ENCODE peak calls at places on chromosomes 12 and 14, in nine cellular contexts. W is HFF-Myc, K is astrocyte of the spinal cord, R is AG10803, V is breast epithelium, B is upper lobe of right lung, H is left lung, F is fibroblast of mammary gland, Z is vagina. C is an unnamed sample.
A peak's percentile ranks its signal among the peaks of the same experiment; 100 is the strongest.

GRCh38 chr14:79134346-79134745 is 964.2 kb downstream of the NRXN3 start:
- DNase-seq in K (no peak), V (no peak), H (no peak), W (no peak), F (no peak), B (no peak), Z (no peak), R (no peak), C (no peak)

GRCh38 chr12:77746108-77746507 is 84.6 kb upstream of the NAV3 start:
- DNase-seq in W (peak; percentile 60), K (peak; percentile 43), F (peak; percentile 26), Z (no peak), B (no peak), R (peak; percentile 36), H (no peak), V (no peak), C (no peak)

GRCh38 chr12:131391399-131391798 is 319.5 kb upstream of the SFSWAP start:
- DNase-seq in H (no peak), Z (no peak), F (no peak), V (no peak), K (no peak), B (peak; percentile 62), W (no peak), R (no peak), C (no peak)

GRCh38 chr14:69232388-69232787 is 27.6 kb upstream of the GALNT16 start:
- DNase-seq in W (no peak), B (no peak), Z (no peak), R (no peak), H (no peak), F (no peak), K (no peak), V (no peak), C (no peak)

GRCh38 chr14:26856832-26857508 is 259.1 kb upstream of the NOVA1 start:
- DNase-seq in V (no peak), R (peak; percentile 28), B (no peak), F (no peak), W (no peak), H (no peak), K (no peak), Z (no peak), C (no peak)

GRCh38 chr14:92922883-92923743 is at the start of gene CHGA:
- DNase-seq in W (no peak), B (peak; percentile 76), K (peak; percentile 20), H (peak; percentile 51), Z (no peak), V (peak; percentile 60), R (peak; percentile 18), F (peak; percentile 29), C (peak; percentile 65)

GRCh38 chr12:69240625-69240984 is 1.2 kb downstream of the CPSF6 start:
- DNase-seq in Z (no peak), F (peak; percentile 20), K (no peak), W (no peak), V (no peak), H (no peak), B (no peak), R (no peak), C (no peak)

GRCh38 chr14:61177279-61178225 is 103.6 kb downstream of the TMEM30B start:
- DNase-seq in W (no peak), K (no peak), B (no peak), H (no peak), V (no peak), R (peak; percentile 49), Z (no peak), F (no peak), C (no peak)

GRCh38 chr14:24880689-24881088 is 169.3 kb downstream of the STXBP6 start:
- DNase-seq in W (no peak), V (no peak), F (peak; percentile 36), Z (no peak), H (no peak), B (no peak), R (no peak), K (no peak), C (no peak)

DNA sequence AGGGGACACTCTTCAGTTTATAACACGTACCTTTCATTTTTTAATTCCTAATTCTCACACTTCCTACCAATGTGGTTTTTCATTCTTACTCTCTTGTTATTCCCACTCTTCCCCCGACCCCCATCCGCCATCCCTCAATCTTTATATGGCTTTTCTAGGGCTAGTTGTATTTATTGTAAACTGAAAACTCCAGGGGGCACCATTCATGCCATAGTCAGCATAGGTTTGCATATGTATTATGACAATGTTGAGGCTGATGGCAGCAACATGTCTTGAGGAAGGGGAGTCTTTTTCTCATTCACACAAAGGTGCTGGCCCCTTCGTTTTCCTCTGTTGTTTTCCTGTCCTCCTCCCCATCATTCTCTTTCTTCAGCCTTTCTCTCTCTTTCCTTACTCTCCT is 27.7 kb upstream of the LTA4H start:
- DNase-seq in V (no peak), Z (no peak), F (peak; percentile 57), H (no peak), K (peak; percentile 39), W (no peak), B (no peak), R (peak; percentile 25), C (no peak)
- TF ChIP-seq CTCF in V (no peak), Z (no peak), F (peak; percentile 37), H (no peak), K (peak; percentile 10), W (no peak), B (no peak), R (peak; percentile 27), C (no peak)

DNA sequence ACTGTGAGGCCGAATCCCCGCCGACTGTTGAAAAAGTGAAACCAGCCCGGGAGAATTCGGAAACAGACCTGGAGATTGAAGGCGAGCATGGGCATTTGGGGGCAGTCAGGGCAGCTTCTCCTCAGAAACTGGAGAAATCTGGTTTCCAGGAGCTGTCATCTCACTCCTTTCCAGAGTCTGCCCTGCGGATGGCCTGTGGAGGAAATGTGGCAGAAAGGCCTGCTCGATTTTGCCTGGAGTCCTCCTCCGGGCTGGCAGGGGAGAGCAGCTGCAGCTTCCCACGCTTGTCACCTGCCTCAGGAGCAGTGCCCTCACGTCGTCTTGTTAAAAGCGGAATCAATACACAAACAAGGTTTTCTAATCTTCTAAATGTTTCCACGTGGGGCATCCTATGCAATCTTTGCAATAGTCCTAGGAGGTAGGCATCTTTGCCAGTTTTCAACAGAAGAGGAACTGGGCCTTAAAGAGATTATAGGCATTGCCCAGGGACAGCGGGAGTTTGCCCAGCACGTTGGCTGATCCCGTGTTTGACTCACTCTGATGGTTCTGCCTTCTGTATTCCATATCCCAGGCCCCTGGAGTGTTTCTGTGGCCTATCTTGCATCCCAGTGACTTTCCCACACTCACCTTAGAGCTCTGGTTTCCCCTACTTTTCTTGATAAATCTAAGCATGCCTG is 2.3 kb downstream of the LRRC74A start:
- DNase-seq in R (no peak), K (no peak), W (no peak), Z (no peak), B (no peak), H (no peak), V (no peak), F (no peak), C (no peak)
- H3K4me3 ChIP-seq in R (peak overlapping the region; percentile 35), K (no peak overlapping the region), W (no peak overlapping the region), Z (peak overlapping the region; percentile 40), B (peak overlapping the region; percentile 26), H (no peak overlapping the region), V (peak overlapping the region; percentile 25), F (no peak overlapping the region), C (peak overlapping the region; percentile 28)

GRCh38 chr12:50222275-50222783 is 55.2 kb upstream of the CERS5 start:
- DNase-seq in V (no peak), K (peak; percentile 91), Z (peak; percentile 91), F (peak; percentile 91), H (peak; percentile 51), W (peak; percentile 89), B (no peak), R (peak; percentile 94), C (no peak)
- TF ChIP-seq CTCF in V (peak; percentile 29), K (peak; percentile 50), Z (no peak), F (peak; percentile 48), H (no peak), W (peak; percentile 33), B (peak; percentile 23), R (peak; percentile 57), C (peak; percentile 23)

GRCh38 chr12:120196363-120196762 is 1.8 kb upstream of the GCN1 start:
- DNase-seq in Z (no peak), B (no peak), W (no peak), R (no peak), H (no peak), K (no peak), V (no peak), F (peak; percentile 47), C (no peak)
- H3K4me3 ChIP-seq in Z (no peak overlapping the region), B (no peak overlapping the region), W (peak overlapping the region; percentile 96), R (no peak overlapping the region), H (no peak overlapping the region), K (no peak overlapping the region), V (no peak overlapping the region), F (no peak overlapping the region), C (no peak overlapping the region)

GRCh38 chr12:65875635-65876034 is 51.4 kb downstream of the HMGA2 start:
- DNase-seq in R (peak; percentile 39), K (peak; percentile 79), H (no peak), B (no peak), V (no peak), Z (no peak), F (no peak), W (no peak), C (no peak)

GRCh38 chr12:65877836-65878235 is 53.6 kb downstream of the HMGA2 start:
- DNase-seq in V (no peak), R (no peak), F (no peak), B (no peak), W (no peak), H (no peak), Z (no peak), K (no peak), C (no peak)

GRCh38 chr12:65879878-65880277 is 55.6 kb downstream of the HMGA2 start:
- DNase-seq in K (peak; percentile 94), H (no peak), V (no peak), Z (no peak), W (no peak), R (peak; percentile 93), F (peak; percentile 88), B (no peak), C (no peak)

GRCh38 chr12:65876898-65877721 is 52.8 kb downstream of the HMGA2 start:
- DNase-seq in V (no peak), H (no peak), W (no peak), B (no peak), R (no peak), Z (no peak), F (peak; percentile 61), K (peak; percentile 85), C (no peak)

GRCh38 chr12:65878540-65878939 is 54.3 kb downstream of the HMGA2 start:
- DNase-seq in V (no peak), H (no peak), W (no peak), R (peak; percentile 43), K (no peak), B (no peak), Z (no peak), F (no peak), C (no peak)
- TF ChIP-seq CTCF in V (no peak), H (no peak), W (peak; percentile 17), R (peak; percentile 70), K (peak; percentile 29), B (no peak), Z (no peak), F (no peak), C (no peak)